ENCODE peak calls at places on chromosomes 12 and 14, in eight cellular contexts. G is NCI-H1092 treated with DMSO at 0.1 percent for 48 hours; N is left cardiac atrium; I is nucleus accumbens; T is right lobe of liver; Y is endothelial cell; M is stimulated activated CD4-positive, alpha-beta T cell treated with anti-CD3 and anti-CD28 coated beads, Interleukin-4, amount 100 ng/mL, for 4 hours; L is WTC11. U is an unnamed sample.

GRCh38 chr14:104087981-104088850 is 2.7 kb downstream of the ASPG start:
- DNase-seq in G (no peak), N (peak), I (no peak), T (peak), Y (no peak), M (no peak), L (peak), U (peak)

GRCh38 chr12:58425481-58426392 is 484.4 kb downstream of the ATP23 start:
- DNase-seq in G (no peak), N (peak), I (no peak), T (no peak), Y (no peak), M (no peak), L (peak), U (no peak)

GRCh38 chr14:30610719-30611388 is 11.3 kb upstream of the SCFD1 start:
- DNase-seq in G (peak), N (peak), I (no peak), T (peak), Y (peak), M (no peak), L (no peak), U (peak)

GRCh38 chr12:103505371-103506236 is 9.8 kb upstream of the C12orf42 start:
- DNase-seq in G (no peak), N (no peak), I (no peak), T (no peak), Y (no peak), M (peak), L (no peak), U (no peak)

GRCh38 chr14:69886843-69887242 is 7.6 kb downstream of the SMOC1 start:
- DNase-seq in G (no peak), N (no peak), I (no peak), T (no peak), Y (no peak), M (no peak), L (no peak), U (no peak)

GRCh38 chr14:85878874-85879273 is 348.9 kb downstream of the FLRT2 start:
- DNase-seq in G (no peak), N (no peak), I (no peak), T (peak), Y (no peak), M (no peak), L (no peak), U (peak)

GRCh38 chr14:76867536-76868452 is 41.6 kb downstream of the LRRC74A start:
- DNase-seq in G (peak), N (no peak), I (no peak), T (no peak), Y (no peak), M (peak), L (no peak), U (no peak)

GRCh38 chr12:86666311-86666710 is 410.1 kb upstream of the MGAT4C start:
- DNase-seq in G (no peak), N (no peak), I (no peak), T (no peak), Y (no peak), M (no peak), L (no peak), U (no peak)

GRCh38 chr14:92785601-92786426 is 8.3 kb upstream of the GOLGA5 start:
- DNase-seq in G (no peak), N (peak), I (no peak), T (no peak), Y (no peak), M (no peak), L (no peak), U (no peak)

GRCh38 chr12:123382684-123383083 is 1.2 kb upstream of the KMT5A start:
- DNase-seq in G (no peak), N (no peak), I (no peak), T (no peak), Y (no peak), M (no peak), L (no peak), U (no peak)

GRCh38 chr12:19856389-19856788 is 417.1 kb downstream of the AEBP2 start:
- DNase-seq in G (no peak), N (no peak), I (no peak), T (no peak), Y (no peak), M (no peak), L (no peak), U (no peak)

GRCh38 chr12:20798561-20798960 is 11.9 kb upstream of the SLCO1B3 start:
- DNase-seq in G (no peak), N (no peak), I (no peak), T (no peak), Y (no peak), M (no peak), L (no peak), U (no peak)

GRCh38 chr12:1054103-1054838 is 63.2 kb downstream of the ERC1 start:
- DNase-seq in G (no peak), N (no peak), I (peak), T (peak), Y (no peak), M (no peak), L (no peak), U (peak)

GRCh38 chr14:69716483-69717187 is 50.3 kb upstream of the SRSF5 start:
- DNase-seq in G (no peak), N (peak), I (no peak), T (no peak), Y (no peak), M (peak), L (no peak), U (no peak)

GRCh38 chr14:79473676-79474075 is 737.6 kb downstream of the DIO2 start:
- DNase-seq in G (no peak), N (no peak), I (no peak), T (no peak), Y (no peak), M (no peak), L (no peak), U (no peak)

GRCh38 chr14:74038015-74038859 is 19.1 kb downstream of the BBOF1 start:
- DNase-seq in G (peak), N (no peak), I (no peak), T (no peak), Y (peak), M (no peak), L (no peak), U (no peak)

GRCh38 chr14:79972230-79972629 is 239.1 kb downstream of the DIO2 start:
- DNase-seq in G (no peak), N (no peak), I (no peak), T (no peak), Y (no peak), M (no peak), L (no peak), U (no peak)

GRCh38 chr14:92549853-92550244 is 36.3 kb downstream of the RIN3 start:
- DNase-seq in G (peak), N (peak), I (no peak), T (no peak), Y (no peak), M (no peak), L (no peak), U (no peak)

GRCh38 chr14:65373671-65374039 is 38.9 kb upstream of the FUT8 start:
- DNase-seq in G (no peak), N (no peak), I (peak), T (no peak), Y (no peak), M (no peak), L (no peak), U (no peak)

GRCh38 chr14:32967421-32967820 is 28.7 kb downstream of the NPAS3 start:
- DNase-seq in G (no peak), N (no peak), I (no peak), T (no peak), Y (no peak), M (no peak), L (no peak), U (no peak)

GRCh38 chr12:117045175-117045997 is 53.8 kb downstream of the TESC start:
- DNase-seq in G (peak), N (no peak), I (peak), T (no peak), Y (no peak), M (no peak), L (no peak), U (no peak)

GRCh38 chr14:26199599-26200370 is 398.0 kb downstream of the NOVA1 start:
- DNase-seq in G (no peak), N (no peak), I (no peak), T (no peak), Y (no peak), M (no peak), L (no peak), U (no peak)

GRCh38 chr12:79317184-79317847 is 373.4 kb downstream of the PAWR start:
- DNase-seq in G (no peak), N (no peak), I (no peak), T (no peak), Y (no peak), M (no peak), L (no peak), U (no peak)

GRCh38 chr14:105532735-105533141 is 6.4 kb downstream of the TMEM121 start:
- DNase-seq in G (no peak), N (no peak), I (no peak), T (peak), Y (peak), M (no peak), L (peak), U (no peak)

GRCh38 chr12:28776913-28777312 is 372.2 kb upstream of the FAR2 start:
- DNase-seq in G (no peak), N (no peak), I (no peak), T (no peak), Y (no peak), M (no peak), L (no peak), U (no peak)

GRCh38 chr14:85296466-85297210 is 233.3 kb upstream of the FLRT2 start:
- DNase-seq in G (no peak), N (no peak), I (no peak), T (no peak), Y (no peak), M (no peak), L (no peak), U (no peak)

U was measured in left lobe of liver.